ENCODE peak calls at places on chromosomes 12 and 14, in five cellular contexts. One of them, this sample, is unnamed.
A peak's percentile ranks its signal among the peaks of the same experiment; 100 is the strongest.

GRCh38 chr14:103144085-103144484 is 20.8 kb downstream of the TNFAIP2 start:
- DNase-seq in neuronal stem cell: no peak
- DNase-seq in mesenchymal stem cell: peak; percentile 69
- DNase-seq in H9: no peak
- DNase-seq in H1: no peak
- DNase-seq in this sample: peak; percentile 88

GRCh38 chr12:92929957-92930356 is 862 bp upstream of the EEA1 start:
- DNase-seq in neuronal stem cell: no peak
- DNase-seq in mesenchymal stem cell: no peak
- DNase-seq in H9: no peak
- DNase-seq in H1: no peak
- DNase-seq in this sample: no peak

GRCh38 chr14:61472801-61473376 is 151.5 kb downstream of the PRKCH start:
- DNase-seq in neuronal stem cell: no peak
- DNase-seq in mesenchymal stem cell: peak; percentile 50
- DNase-seq in H9: no peak
- DNase-seq in H1: no peak
- DNase-seq in this sample: no peak

GRCh38 chr14:95432152-95433093 is 84.0 kb downstream of the SYNE3 start:
- DNase-seq in neuronal stem cell: no peak
- DNase-seq in mesenchymal stem cell: peak; percentile 33
- DNase-seq in H9: peak; percentile 75
- DNase-seq in H1: peak; percentile 82
- DNase-seq in this sample: peak; percentile 35

GRCh38 chr14:103897075-103897947 is 30.9 kb upstream of the TDRD9 start:
- DNase-seq in neuronal stem cell: no peak
- DNase-seq in mesenchymal stem cell: no peak
- DNase-seq in H9: no peak
- DNase-seq in H1: no peak
- DNase-seq in this sample: no peak

GRCh38 chr12:2779281-2779680 is 15.5 kb upstream of the FKBP4 start:
- DNase-seq in neuronal stem cell: no peak
- DNase-seq in mesenchymal stem cell: no peak
- DNase-seq in H9: peak; percentile 60
- DNase-seq in H1: no peak
- DNase-seq in this sample: no peak

GRCh38 chr12:23006413-23006812 is 381.4 kb downstream of the ETNK1 start:
- DNase-seq in neuronal stem cell: no peak
- DNase-seq in mesenchymal stem cell: no peak
- DNase-seq in H9: no peak
- DNase-seq in H1: no peak
- DNase-seq in this sample: no peak

GRCh38 chr12:57342207-57342691 is 88.6 kb downstream of the R3HDM2 start:
- DNase-seq in neuronal stem cell: peak; percentile 27
- DNase-seq in mesenchymal stem cell: peak; percentile 65
- DNase-seq in H9: peak; percentile 65
- DNase-seq in H1: peak; percentile 59
- DNase-seq in this sample: peak; percentile 23

GRCh38 chr12:92121826-92122225 is 23.8 kb downstream of the BTG1 start:
- DNase-seq in neuronal stem cell: no peak
- DNase-seq in mesenchymal stem cell: no peak
- DNase-seq in H9: no peak
- DNase-seq in H1: no peak
- DNase-seq in this sample: no peak

GRCh38 chr14:23071244-23071974 is 14.1 kb upstream of the CDH24 start:
- DNase-seq in neuronal stem cell: peak; percentile 82
- DNase-seq in mesenchymal stem cell: peak; percentile 94
- DNase-seq in H9: peak; percentile 94
- DNase-seq in H1: peak; percentile 83
- DNase-seq in this sample: peak; percentile 80

GRCh38 chr12:131133015-131133905 is 179.6 kb downstream of the ADGRD1 start:
- DNase-seq in neuronal stem cell: no peak
- DNase-seq in mesenchymal stem cell: no peak
- DNase-seq in H9: no peak
- DNase-seq in H1: no peak
- DNase-seq in this sample: peak; percentile 33

GRCh38 chr14:98904677-98905076 is 367.3 kb downstream of the BCL11B start:
- DNase-seq in neuronal stem cell: no peak
- DNase-seq in mesenchymal stem cell: no peak
- DNase-seq in H9: no peak
- DNase-seq in H1: no peak
- DNase-seq in this sample: no peak

GRCh38 chr14:66216763-66217162 is 269.4 kb upstream of the CCDC196 start:
- DNase-seq in neuronal stem cell: no peak
- DNase-seq in mesenchymal stem cell: no peak
- DNase-seq in H9: no peak
- DNase-seq in H1: no peak
- DNase-seq in this sample: no peak

GRCh38 chr14:28763914-28764848 is 2.4 kb upstream of the FOXG1 start:
- DNase-seq in neuronal stem cell: no peak
- DNase-seq in mesenchymal stem cell: no peak
- DNase-seq in H9: peak; percentile 78
- DNase-seq in H1: peak; percentile 55
- DNase-seq in this sample: no peak

GRCh38 chr14:58626441-58626840 is 11.3 kb upstream of the DACT1 start:
- DNase-seq in neuronal stem cell: no peak
- DNase-seq in mesenchymal stem cell: peak; percentile 34
- DNase-seq in H9: no peak
- DNase-seq in H1: no peak
- DNase-seq in this sample: peak; percentile 71

GRCh38 chr12:123983822-123984485 is 10.9 kb downstream of the ZNF664 start:
- DNase-seq in neuronal stem cell: peak; percentile 48
- DNase-seq in mesenchymal stem cell: peak; percentile 82
- DNase-seq in H9: peak; percentile 59
- DNase-seq in H1: no peak
- DNase-seq in this sample: peak; percentile 70

GRCh38 chr14:34794941-34795340 is 80.2 kb downstream of the BAZ1A start:
- DNase-seq in neuronal stem cell: no peak
- DNase-seq in mesenchymal stem cell: no peak
- DNase-seq in H9: no peak
- DNase-seq in H1: no peak
- DNase-seq in this sample: no peak

GRCh38 chr12:112839386-112839972 is 47.9 kb downstream of the RPH3A start:
- DNase-seq in neuronal stem cell: no peak
- DNase-seq in mesenchymal stem cell: peak; percentile 53
- DNase-seq in H9: no peak
- DNase-seq in H1: no peak
- DNase-seq in this sample: no peak

GRCh38 chr14:33839193-33840076 is 111.4 kb downstream of the EGLN3 start:
- DNase-seq in neuronal stem cell: peak; percentile 45
- DNase-seq in mesenchymal stem cell: peak; percentile 59
- DNase-seq in H9: no peak
- DNase-seq in H1: no peak
- DNase-seq in this sample: no peak

GRCh38 chr14:99660006-99660566 is 15.2 kb downstream of the HHIPL1 start:
- DNase-seq in neuronal stem cell: no peak
- DNase-seq in mesenchymal stem cell: no peak
- DNase-seq in H9: no peak
- DNase-seq in H1: peak; percentile 63
- DNase-seq in this sample: no peak

GRCh38 chr14:84228702-84229101 is 1301.2 kb upstream of the FLRT2 start:
- DNase-seq in neuronal stem cell: no peak
- DNase-seq in mesenchymal stem cell: no peak
- DNase-seq in H9: no peak
- DNase-seq in H1: no peak
- DNase-seq in this sample: no peak

GRCh38 chr14:75884198-75884611 is 97.6 kb downstream of the TGFB3 start:
- DNase-seq in neuronal stem cell: no peak
- DNase-seq in mesenchymal stem cell: peak; percentile 75
- DNase-seq in H9: no peak
- DNase-seq in H1: no peak
- DNase-seq in this sample: peak; percentile 1

GRCh38 chr12:112256780-112257179 is 125.5 kb downstream of the HECTD4 start:
- DNase-seq in neuronal stem cell: no peak
- DNase-seq in mesenchymal stem cell: no peak
- DNase-seq in H9: no peak
- DNase-seq in H1: no peak
- DNase-seq in this sample: no peak

GRCh38 chr12:26195250-26195640 is at the start of gene SSPN:
- DNase-seq in neuronal stem cell: peak; percentile 12
- DNase-seq in mesenchymal stem cell: peak; percentile 44
- DNase-seq in H9: peak; percentile 67
- DNase-seq in H1: peak; percentile 63
- DNase-seq in this sample: peak; percentile 52

GRCh38 chr12:125140239-125140917 is 75.1 kb downstream of the AACS start:
- DNase-seq in neuronal stem cell: peak; percentile 18
- DNase-seq in mesenchymal stem cell: peak; percentile 13
- DNase-seq in H9: peak; percentile 61
- DNase-seq in H1: no peak
- DNase-seq in this sample: no peak

GRCh38 chr14:104187931-104188726 is 49.7 kb downstream of the KIF26A start:
- DNase-seq in neuronal stem cell: no peak
- DNase-seq in mesenchymal stem cell: no peak
- DNase-seq in H9: no peak
- DNase-seq in H1: no peak
- DNase-seq in this sample: no peak

GRCh38 chr12:86914716-86915115 is 658.5 kb upstream of the MGAT4C start:
- DNase-seq in neuronal stem cell: peak; percentile 23
- DNase-seq in mesenchymal stem cell: peak; percentile 62
- DNase-seq in H9: no peak
- DNase-seq in H1: no peak
- DNase-seq in this sample: peak; percentile 32

GRCh38 chr14:91614187-91614586 is 104.1 kb upstream of the PPP4R3A start:
- DNase-seq in neuronal stem cell: no peak
- DNase-seq in mesenchymal stem cell: no peak
- DNase-seq in H9: no peak
- DNase-seq in H1: no peak
- DNase-seq in this sample: no peak

GRCh38 chr14:30196861-30197260 is 269.2 kb upstream of the PRKD1 start:
- DNase-seq in neuronal stem cell: no peak
- DNase-seq in mesenchymal stem cell: no peak
- DNase-seq in H9: no peak
- DNase-seq in H1: no peak
- DNase-seq in this sample: no peak
- H2BK12ac ChIP-seq in neuronal stem cell: no peak overlapping the region
- H2BK12ac ChIP-seq in mesenchymal stem cell: no peak overlapping the region
- H2BK12ac ChIP-seq in H9: no peak overlapping the region
- H2BK12ac ChIP-seq in H1: no peak overlapping the region
- H2BK12ac ChIP-seq in this sample: no peak overlapping the region

GRCh38 chr12:114684098-114684869 is at the start of gene TBX3:
- DNase-seq in neuronal stem cell: peak; percentile 91
- DNase-seq in mesenchymal stem cell: peak; percentile 100
- DNase-seq in H9: peak; percentile 98
- DNase-seq in H1: peak; percentile 85
- DNase-seq in this sample: peak; percentile 96
- H2BK12ac ChIP-seq in neuronal stem cell: no peak within 1 kb of the TSS
- H2BK12ac ChIP-seq in mesenchymal stem cell: peak within 1 kb of the TSS; percentile 99
- H2BK12ac ChIP-seq in H9: no peak within 1 kb of the TSS
- H2BK12ac ChIP-seq in H1: peak within 1 kb of the TSS; percentile 94
- H2BK12ac ChIP-seq in this sample: peak within 1 kb of the TSS; percentile 55

DNA sequence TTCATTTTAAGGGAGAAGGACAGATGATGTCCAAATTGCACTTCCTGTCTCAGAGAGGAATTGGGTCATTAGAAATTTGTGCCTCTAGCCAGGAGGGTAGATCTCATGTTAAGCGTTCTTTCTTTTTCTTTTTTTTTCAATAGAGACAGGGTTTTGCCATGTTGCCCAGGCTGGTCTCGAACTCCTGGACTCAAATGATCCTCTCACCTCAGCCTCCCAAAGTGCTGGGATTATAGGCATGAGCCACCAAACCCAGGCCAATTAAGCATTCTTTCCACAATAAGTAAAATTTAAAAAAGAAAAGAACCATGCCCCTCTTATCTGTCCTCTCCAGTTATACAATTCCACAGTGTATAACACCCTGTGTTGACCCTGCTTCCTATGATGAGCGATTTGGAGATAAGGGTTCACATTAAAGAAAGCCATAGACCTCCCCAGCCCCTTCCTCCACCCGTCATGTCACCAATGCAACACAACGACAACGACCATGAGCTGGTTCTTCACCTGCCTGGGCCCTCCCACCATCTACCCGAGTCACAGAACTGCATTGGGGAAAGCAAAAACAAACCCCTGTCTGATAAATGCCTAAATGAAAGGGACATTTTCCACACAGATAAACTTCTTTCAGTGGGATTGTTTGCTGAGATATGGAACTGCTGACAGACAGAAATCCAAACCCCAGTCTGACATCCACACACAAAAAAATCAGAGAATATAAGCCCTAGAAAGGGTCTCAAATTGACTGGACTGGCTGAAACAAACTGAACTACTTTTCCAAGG is 37.3 kb downstream of the SSH1 start:
- DNase-seq in neuronal stem cell: no peak
- DNase-seq in mesenchymal stem cell: no peak
- DNase-seq in H9: no peak
- DNase-seq in H1: no peak
- DNase-seq in this sample: no peak
- H2BK12ac ChIP-seq in neuronal stem cell: no peak overlapping the region
- H2BK12ac ChIP-seq in mesenchymal stem cell: no peak overlapping the region
- H2BK12ac ChIP-seq in H9: no peak overlapping the region
- H2BK12ac ChIP-seq in H1: no peak overlapping the region
- H2BK12ac ChIP-seq in this sample: no peak overlapping the region

DNA sequence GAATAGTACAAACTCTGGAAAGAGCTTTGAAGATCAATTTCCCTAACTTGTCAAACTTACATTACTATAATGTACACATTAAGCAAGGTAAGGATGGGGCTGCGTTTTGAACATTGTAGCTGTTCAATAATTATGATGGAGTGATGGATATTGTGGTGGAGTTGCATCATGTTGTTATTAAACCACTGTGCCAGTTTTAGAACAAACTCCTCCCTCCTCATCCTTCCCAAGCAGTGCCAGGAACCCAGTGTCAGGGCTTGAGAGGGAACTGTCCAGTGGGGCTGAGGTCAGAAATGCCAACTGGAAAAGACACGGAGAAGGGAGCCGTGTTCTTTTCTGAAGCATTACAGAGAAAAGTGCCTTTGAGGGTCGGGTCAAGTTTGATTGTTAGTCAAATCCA is 31.9 kb upstream of the PAPOLA start:
- DNase-seq in neuronal stem cell: no peak
- DNase-seq in mesenchymal stem cell: no peak
- DNase-seq in H9: no peak
- DNase-seq in H1: no peak
- DNase-seq in this sample: no peak
- H2BK12ac ChIP-seq in neuronal stem cell: no peak overlapping the region
- H2BK12ac ChIP-seq in mesenchymal stem cell: no peak overlapping the region
- H2BK12ac ChIP-seq in H9: no peak overlapping the region
- H2BK12ac ChIP-seq in H1: no peak overlapping the region
- H2BK12ac ChIP-seq in this sample: no peak overlapping the region

GRCh38 chr12:48980953-48981756 is 3.0 kb downstream of the WNT1 start:
- DNase-seq in neuronal stem cell: no peak
- DNase-seq in mesenchymal stem cell: peak; percentile 37
- DNase-seq in H9: no peak
- DNase-seq in H1: no peak
- DNase-seq in this sample: no peak

GRCh38 chr12:48979602-48980388 is 1.7 kb downstream of the WNT1 start:
- DNase-seq in neuronal stem cell: no peak
- DNase-seq in mesenchymal stem cell: no peak
- DNase-seq in H9: peak; percentile 58
- DNase-seq in H1: no peak
- DNase-seq in this sample: no peak

GRCh38 chr12:48980389-48980952 is 2.3 kb downstream of the WNT1 start:
- DNase-seq in neuronal stem cell: no peak
- DNase-seq in mesenchymal stem cell: no peak
- DNase-seq in H9: peak; percentile 88
- DNase-seq in H1: peak; percentile 78
- DNase-seq in this sample: peak; percentile 62

GRCh38 chr12:48982397-48983080 is 4.4 kb downstream of the WNT1 start:
- DNase-seq in neuronal stem cell: no peak
- DNase-seq in mesenchymal stem cell: no peak
- DNase-seq in H9: no peak
- DNase-seq in H1: no peak
- DNase-seq in this sample: no peak

GRCh38 chr12:48981757-48982157 is 3.6 kb downstream of the WNT1 start:
- DNase-seq in neuronal stem cell: no peak
- DNase-seq in mesenchymal stem cell: no peak
- DNase-seq in H9: no peak
- DNase-seq in H1: no peak
- DNase-seq in this sample: no peak
- H2BK12ac ChIP-seq in neuronal stem cell: no peak overlapping the region
- H2BK12ac ChIP-seq in mesenchymal stem cell: no peak overlapping the region
- H2BK12ac ChIP-seq in H9: no peak overlapping the region
- H2BK12ac ChIP-seq in H1: peak overlapping the region; percentile 98
- H2BK12ac ChIP-seq in this sample: no peak overlapping the region